ENCODE peak calls at places on chromosomes 6 and 20, in four cellular contexts. V, B, D and M are unnamed samples.
A peak's percentile ranks its signal among the peaks of the same experiment; 100 is the strongest.

GRCh38 chr20:47865451-47865850 is 80.2 kb upstream of the SULF2 start:
- DNase-seq in D (no peak), B (no peak), V (no peak), M (no peak)

GRCh38 chr6:15628499-15629131 is 34.2 kb downstream of the DTNBP1 start:
- DNase-seq in D (peak; percentile 13), B (no peak), V (peak; percentile 21), M (no peak)

GRCh38 chr6:36863670-36864540 is 10.7 kb downstream of the PPIL1 start:
- DNase-seq in D (no peak), V (no peak), B (no peak), M (no peak)

GRCh38 chr6:125906158-125906998 is 50.2 kb upstream of the HINT3 start:
- DNase-seq in D (peak; percentile 41), B (peak; percentile 33), V (peak; percentile 41), M (peak; percentile 15)

GRCh38 chr20:37389241-37389747 is 43.4 kb downstream of the SRC start:
- DNase-seq in V (no peak), B (no peak), D (no peak), M (no peak)

GRCh38 chr6:5205877-5206840 is 54.6 kb downstream of the LYRM4 start:
- DNase-seq in D (peak; percentile 52), V (no peak), B (peak; percentile 72), M (no peak)

GRCh38 chr20:7031222-7031621 is 263.7 kb downstream of the BMP2 start:
- DNase-seq in B (no peak), D (peak; percentile 11), V (no peak), M (no peak)

GRCh38 chr6:129679250-129679649 is 30.7 kb downstream of the ARHGAP18 start:
- DNase-seq in V (no peak), D (peak; percentile 3), B (no peak), M (no peak)

GRCh38 chr20:3645309-3646066 is 17.7 kb downstream of the GFRA4 start:
- DNase-seq in D (peak; percentile 23), B (no peak), V (no peak), M (no peak)

GRCh38 chr6:117384659-117385058 is 41.1 kb downstream of the ROS1 start:
- DNase-seq in D (no peak), V (no peak), B (no peak), M (no peak)

GRCh38 chr6:129695373-129696027 is 14.5 kb downstream of the ARHGAP18 start:
- DNase-seq in V (no peak), D (no peak), B (no peak), M (no peak)

GRCh38 chr20:5703542-5704215 is 46.5 kb upstream of the SHLD1 start:
- DNase-seq in B (no peak), V (no peak), D (peak; percentile 25), M (no peak)

GRCh38 chr6:127186889-127187288 is 68.4 kb downstream of the RSPO3 start:
- DNase-seq in V (peak; percentile 26), B (peak; percentile 64), D (peak; percentile 54), M (no peak)

GRCh38 chr6:157240059-157240959 is 83.0 kb downstream of the TMEM242 start:
- DNase-seq in B (peak; percentile 60), V (no peak), D (peak; percentile 60), M (no peak)

GRCh38 chr6:24126586-24127192 is 674 bp downstream of the NRSN1 start:
- DNase-seq in B (no peak), V (peak; percentile 46), D (peak; percentile 77), M (peak; percentile 69)

GRCh38 chr6:31352497-31353368 is 4.2 kb downstream of the HLA-B start:
- DNase-seq in V (no peak), D (no peak), B (no peak), M (no peak)

GRCh38 chr20:22560817-22561216 is 23.6 kb downstream of the FOXA2 start:
- DNase-seq in D (no peak), V (no peak), B (no peak), M (no peak)

GRCh38 chr6:150150821-150151646 is 8.2 kb downstream of the PPP1R14C start:
- DNase-seq in B (no peak), V (no peak), D (no peak), M (no peak)

GRCh38 chr6:33320315-33321181 is 3.0 kb upstream of the ZBTB22 start:
- DNase-seq in B (peak; percentile 75), V (no peak), D (peak; percentile 79), M (no peak)

GRCh38 chr20:25480797-25481196 is 73.3 kb downstream of the GINS1 start:
- DNase-seq in B (no peak), V (no peak), D (no peak), M (no peak)

GRCh38 chr6:42197574-42198362 is 3.0 kb upstream of the GUCA1B start:
- DNase-seq in D (peak; percentile 94), V (no peak), B (no peak), M (no peak)

GRCh38 chr6:56803594-56803993 is 151.3 kb upstream of the BEND6 start:
- DNase-seq in B (no peak), D (no peak), V (no peak), M (no peak)

GRCh38 chr6:4220619-4221018 is 85.2 kb upstream of the ECI2 start:
- DNase-seq in B (no peak), D (no peak), V (no peak), M (no peak)

GRCh38 chr20:57896563-57896962 is 186.7 kb upstream of the PMEPA1 start:
- DNase-seq in B (no peak), V (no peak), D (no peak), M (no peak)

GRCh38 chr20:54345301-54345724 is 130.1 kb upstream of the DOK5 start:
- DNase-seq in D (peak; percentile 84), V (no peak), B (no peak), M (no peak)

GRCh38 chr20:24149881-24150307 is 161.3 kb upstream of the GGTLC1 start:
- DNase-seq in D (peak; percentile 51), V (no peak), B (peak; percentile 57), M (no peak)

GRCh38 chr20:2480381-2480780 is 9.8 kb upstream of the SNRPB start:
- DNase-seq in V (no peak), B (no peak), D (no peak), M (no peak)

GRCh38 chr20:2475850-2476741 is 5.5 kb upstream of the SNRPB start:
- DNase-seq in D (no peak), V (no peak), B (no peak), M (no peak)

GRCh38 chr20:2476742-2477615 is 6.4 kb upstream of the SNRPB start:
- DNase-seq in B (no peak), V (no peak), D (no peak), M (no peak)
- TF ChIP-seq CTCF in B (no peak), V (peak; percentile 9), D (peak; percentile 22), M (no peak)

GRCh38 chr6:39003072-39003471 is 45.5 kb upstream of the GLP1R start:
- DNase-seq in B (no peak), V (no peak), D (peak; percentile 25), M (no peak)
- TF ChIP-seq CTCF in B (no peak), V (peak; percentile 13), D (peak; percentile 47), M (peak; percentile 27)

DNA sequence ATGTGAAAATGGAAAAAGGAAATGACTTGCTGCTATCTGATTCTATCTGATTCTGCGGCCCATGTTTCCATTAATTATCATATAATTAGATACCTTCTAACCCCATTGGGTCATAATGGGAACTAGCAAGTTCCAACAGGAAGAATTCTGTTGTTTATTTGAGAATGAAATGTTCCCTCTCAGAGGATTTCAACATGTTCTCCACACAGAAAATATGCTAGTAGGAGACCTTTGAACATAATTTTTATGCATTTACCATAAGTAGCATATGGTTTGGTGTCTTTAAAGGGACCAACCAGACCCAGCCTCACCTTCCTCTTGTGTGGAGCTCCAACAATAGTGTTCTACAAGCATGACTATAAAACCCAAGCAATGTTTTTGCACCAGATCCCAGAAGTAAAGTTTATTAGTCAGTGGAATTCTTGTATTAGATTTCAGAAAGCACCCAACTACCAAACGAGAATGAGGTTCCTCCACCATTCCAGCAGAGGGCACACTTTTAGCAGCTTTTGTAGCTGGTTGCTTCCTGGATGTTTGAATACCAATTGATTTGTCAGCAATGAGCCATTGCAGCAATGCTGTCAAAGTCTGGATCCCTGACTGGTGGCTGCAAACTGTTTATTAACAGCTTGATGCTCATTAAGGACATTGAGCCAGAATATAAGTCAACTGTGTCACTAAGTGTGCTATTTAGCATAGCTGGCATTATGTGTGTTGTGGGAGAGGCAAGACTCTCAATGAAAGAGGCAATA is 143.6 kb upstream of the GJE1 start:
- DNase-seq in D (peak; percentile 77), V (peak; percentile 23), B (no peak), M (peak; percentile 45)
- TF ChIP-seq CTCF in D (peak; percentile 86), V (peak; percentile 46), B (peak; percentile 22), M (peak; percentile 74)

DNA sequence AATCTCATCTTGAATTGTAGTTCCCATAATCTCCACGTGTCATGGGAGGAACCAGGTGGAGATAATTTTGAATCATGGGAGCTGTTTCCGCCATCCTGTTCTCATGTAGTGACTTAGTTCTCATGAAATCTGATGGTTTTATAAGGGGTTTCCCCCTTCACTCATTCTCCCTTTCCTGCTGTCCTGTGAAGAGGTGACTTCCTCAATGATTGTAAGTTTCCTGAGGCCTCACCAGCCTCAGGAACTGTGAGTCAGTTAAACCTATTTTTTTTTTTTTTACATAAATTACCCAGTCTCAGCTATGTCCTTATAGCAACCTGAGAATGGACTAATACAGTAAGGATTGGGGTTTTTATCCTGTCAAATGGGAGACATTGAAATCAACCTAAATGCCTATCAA is 328.3 kb downstream of the TBC1D32 start:
- DNase-seq in B (no peak), V (no peak), D (no peak), M (no peak)
- TF ChIP-seq CTCF in B (no peak), V (no peak), D (no peak), M (no peak)

GRCh38 chr6:140012146-140012545 is 637.7 kb upstream of the CITED2 start:
- DNase-seq in D (no peak), V (no peak), B (no peak), M (no peak)

GRCh38 chr6:140009286-140009685 is 634.8 kb upstream of the CITED2 start:
- DNase-seq in V (no peak), D (no peak), B (no peak), M (no peak)

GRCh38 chr6:140017470-140017869 is 643.0 kb upstream of the CITED2 start:
- DNase-seq in B (no peak), D (no peak), V (no peak), M (no peak)

GRCh38 chr6:140007525-140007924 is 633.1 kb upstream of the CITED2 start:
- DNase-seq in D (no peak), V (no peak), B (no peak), M (no peak)

DNA sequence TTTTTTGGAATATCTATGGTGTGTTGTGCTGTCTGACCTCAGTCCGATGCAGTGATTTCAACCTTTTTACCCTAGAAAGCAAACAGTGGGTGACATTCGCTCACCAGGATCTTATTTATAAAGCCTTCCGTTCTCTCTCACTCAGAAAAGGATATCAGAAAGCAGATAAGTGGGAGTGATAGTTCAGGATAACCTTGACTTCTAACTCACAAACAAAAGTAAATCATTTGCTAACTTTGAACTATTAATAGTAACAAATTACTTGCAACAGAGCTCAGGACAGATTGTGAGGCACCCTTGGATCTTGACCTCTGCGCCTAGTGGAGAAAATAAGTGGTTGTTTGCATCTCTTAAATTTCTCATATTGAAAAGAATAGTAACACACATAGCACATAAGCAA is 637.1 kb upstream of the CITED2 start:
- DNase-seq in D (no peak), V (no peak), B (no peak), M (no peak)
- TF ChIP-seq CTCF in D (no peak), V (no peak), B (no peak), M (no peak)